ENCODE peak calls at places on chromosomes 6 and 20, in four cellular contexts. P, L, Y and U are unnamed samples.

GRCh38 chr6:109055771-109056235 is 38.8 kb downstream of the SESN1 start:
- DNase-seq in P (no peak), Y (no peak), L (no peak), U (no peak)

GRCh38 chr6:16805190-16805860 is 44.1 kb upstream of the ATXN1 start:
- DNase-seq in L (no peak), Y (no peak), P (no peak), U (no peak)

GRCh38 chr6:22737331-22737730 is 168.0 kb downstream of the HDGFL1 start:
- DNase-seq in Y (no peak), L (peak), P (no peak), U (peak)

GRCh38 chr6:111791415-111791814 is 81.8 kb downstream of the FYN start:
- DNase-seq in P (no peak), L (no peak), Y (no peak), U (no peak)

GRCh38 chr20:36728986-36729385 is 16.9 kb downstream of the NDRG3 start:
- DNase-seq in Y (no peak), L (peak), P (no peak), U (no peak)

GRCh38 chr6:31010393-31011060 is at the start of gene MUC22:
- DNase-seq in L (no peak), Y (no peak), P (peak), U (no peak)

GRCh38 chr6:3231213-3232016 is 4.0 kb upstream of the TUBB2B start:
- DNase-seq in Y (peak), L (peak), P (peak), U (peak)

GRCh38 chr6:41352907-41353306 is 17.5 kb downstream of the NCR2 start:
- DNase-seq in Y (no peak), L (no peak), P (no peak), U (no peak)

GRCh38 chr6:101853226-101853625 is 459.7 kb downstream of the GRIK2 start:
- DNase-seq in P (no peak), L (no peak), Y (no peak), U (no peak)

GRCh38 chr6:159715168-159715567 is 12.1 kb upstream of the WTAP start:
- DNase-seq in L (no peak), P (no peak), Y (no peak), U (no peak)

GRCh38 chr6:166638566-166638965 is 11.5 kb upstream of the RPS6KA2 start:
- DNase-seq in Y (peak), L (no peak), P (no peak), U (no peak)

GRCh38 chr6:3841711-3842565 is 7.2 kb upstream of the FAM50B start:
- DNase-seq in Y (no peak), L (peak), P (no peak), U (no peak)

GRCh38 chr6:35970181-35970580 is 49.3 kb upstream of the SRPK1 start:
- DNase-seq in L (no peak), Y (no peak), P (no peak), U (no peak)

GRCh38 chr20:2230671-2231488 is 64.9 kb upstream of the TGM3 start:
- DNase-seq in P (no peak), L (no peak), Y (no peak), U (no peak)

GRCh38 chr6:15527838-15528617 is 134.8 kb downstream of the DTNBP1 start:
- DNase-seq in P (no peak), Y (no peak), L (no peak), U (no peak)

GRCh38 chr20:50561379-50562078 is 51.3 kb downstream of the PTPN1 start:
- DNase-seq in P (no peak), L (peak), Y (no peak), U (peak)

GRCh38 chr6:157669747-157670216 is 153.3 kb upstream of the SNX9 start:
- DNase-seq in L (peak), P (peak), Y (peak), U (peak)

GRCh38 chr6:100880149-100880900 is 804 bp downstream of the ASCC3 start:
- DNase-seq in P (no peak), Y (no peak), L (peak), U (no peak)

GRCh38 chr6:151702851-151703629 is 104.4 kb upstream of the ESR1 start:
- DNase-seq in Y (no peak), P (no peak), L (no peak), U (no peak)

GRCh38 chr6:153117986-153118886 is 12.8 kb downstream of the RGS17 start:
- DNase-seq in L (peak), Y (no peak), P (no peak), U (no peak)

GRCh38 chr6:37049990-37050853 is 44.8 kb downstream of the FGD2 start:
- DNase-seq in P (peak), L (no peak), Y (peak), U (no peak)

DNA sequence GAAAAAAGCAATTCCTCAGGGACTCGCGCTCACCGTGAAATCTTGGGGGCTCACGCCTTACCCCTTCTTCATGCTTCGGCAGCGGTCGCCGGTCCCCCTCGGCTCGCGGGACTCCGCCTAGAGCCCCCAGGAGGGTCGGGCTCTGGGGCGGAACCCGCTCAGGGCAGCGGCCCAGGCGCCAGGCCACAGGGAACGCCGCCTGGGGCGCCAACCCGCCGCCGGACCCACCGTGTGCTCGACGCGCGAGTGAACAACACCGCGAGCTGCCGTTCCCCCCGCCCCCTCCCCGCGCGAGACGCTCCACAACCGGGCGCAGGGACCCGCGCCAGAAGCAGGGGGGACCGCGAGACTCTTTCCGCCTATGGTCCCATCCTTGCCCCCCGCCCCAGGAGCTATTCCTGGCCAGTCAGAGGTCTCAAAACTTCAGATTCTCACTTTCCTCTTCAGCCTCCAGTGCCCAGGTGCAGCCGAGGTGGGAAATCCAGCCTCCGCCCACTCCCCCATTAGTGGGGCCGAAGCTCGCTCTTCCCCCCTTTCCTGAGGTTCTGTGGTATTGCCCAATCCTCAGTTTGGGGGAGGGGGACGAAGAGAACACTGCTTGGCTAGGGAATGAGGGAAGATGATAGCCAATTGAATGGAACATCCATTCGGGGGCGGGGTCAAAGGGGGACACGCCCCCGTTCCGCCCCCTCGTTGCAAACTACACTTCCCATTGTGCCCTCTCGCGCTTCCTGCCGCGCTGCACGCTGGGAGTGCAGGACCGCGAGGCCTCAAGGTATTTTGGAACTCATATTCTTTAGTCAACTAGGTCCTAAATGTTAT is at the start of gene WASF1:
- DNase-seq in L (peak), P (peak), Y (peak), U (peak)
- TF ChIP-seq POLR2A in L (peak), P (peak), Y (peak), U (peak)

GRCh38 chr6:115071962-115072361 is 729.1 kb upstream of the HS3ST5 start:
- DNase-seq in L (no peak), P (no peak), Y (no peak), U (no peak)

GRCh38 chr6:115064680-115065079 is 721.9 kb upstream of the HS3ST5 start:
- DNase-seq in L (no peak), Y (no peak), P (no peak), U (no peak)

DNA sequence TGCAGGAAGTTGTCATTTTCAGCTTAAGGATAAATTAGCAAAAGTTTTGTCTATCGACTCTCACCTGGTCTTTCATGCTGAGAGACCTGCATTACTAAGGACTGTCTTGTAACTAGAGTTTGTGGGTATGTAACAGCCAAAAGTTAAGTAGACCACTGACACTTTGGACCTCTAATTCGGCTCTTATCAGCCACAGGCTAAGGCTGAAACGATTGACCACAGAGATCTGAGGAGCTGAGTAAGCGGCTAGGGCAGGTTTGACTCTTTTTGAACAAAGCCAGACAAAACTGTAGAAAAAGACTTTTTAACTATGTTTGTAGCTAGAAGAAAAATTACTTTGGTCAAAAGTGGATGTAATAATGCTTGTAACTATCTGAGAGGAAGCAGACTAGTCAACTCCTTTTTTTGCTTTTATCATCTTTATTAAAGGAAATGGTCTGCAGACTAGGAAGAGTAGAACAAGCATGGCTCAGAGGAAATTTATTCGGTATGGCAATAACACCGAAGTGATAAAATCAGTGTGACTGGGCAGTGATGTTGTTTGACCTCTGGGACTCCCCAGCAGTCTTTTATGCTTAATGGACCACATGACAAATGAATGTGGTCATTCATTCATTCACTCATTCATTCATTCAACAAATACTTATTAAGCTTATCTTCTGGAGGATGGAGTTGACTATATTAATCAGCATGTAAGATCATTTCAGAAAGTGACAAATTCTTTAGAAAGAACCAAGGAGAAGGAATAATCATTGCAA is 725.0 kb upstream of the HS3ST5 start:
- DNase-seq in Y (no peak), L (no peak), P (no peak), U (no peak)
- H3K4me3 ChIP-seq in Y (no peak), L (no peak), P (no peak), U (no peak)

GRCh38 chr6:146768722-146769121 is 169.9 kb downstream of the ADGB start:
- DNase-seq in Y (no peak), L (no peak), P (no peak), U (no peak)

GRCh38 chr6:146775227-146775626 is 176.5 kb downstream of the ADGB start:
- DNase-seq in L (no peak), P (no peak), Y (no peak), U (no peak)

GRCh38 chr6:146767632-146768031 is 168.9 kb downstream of the ADGB start:
- DNase-seq in Y (no peak), L (no peak), P (no peak), U (no peak)

GRCh38 chr6:146770275-146770964 is 171.6 kb downstream of the ADGB start:
- DNase-seq in Y (no peak), L (no peak), P (peak), U (no peak)

GRCh38 chr6:146770965-146771735 is 172.4 kb downstream of the ADGB start:
- DNase-seq in L (no peak), Y (peak), P (peak), U (no peak)
- TF ChIP-seq EP300 in L (no peak), Y (peak), P (no peak), U (no peak)

GRCh38 chr6:63635563-63636515 is at the start of gene PHF3:
- DNase-seq in P (peak), Y (peak), L (peak), U (peak)
- TF ChIP-seq POLR2A in P (no peak), Y (peak), L (no peak), U (peak)

DNA sequence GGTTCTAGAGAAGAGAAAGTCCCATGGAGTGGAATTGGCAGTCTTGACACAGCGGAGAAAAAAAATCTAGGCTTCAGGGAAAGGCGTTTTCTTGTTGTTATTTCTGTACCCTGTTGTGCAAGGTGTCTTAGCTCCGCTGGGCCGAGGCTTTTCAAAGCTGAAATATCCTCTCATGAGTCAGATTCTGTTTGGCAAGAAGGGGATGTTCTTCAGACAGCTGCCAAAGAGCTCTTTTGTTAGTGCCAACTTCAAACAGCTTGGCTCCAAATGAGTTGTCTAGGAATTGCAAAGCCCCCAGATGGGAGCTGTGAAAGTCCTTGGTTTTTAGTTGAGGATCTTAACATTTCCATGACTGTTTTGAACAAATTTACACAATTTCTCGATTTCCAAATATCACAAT is 45.6 kb downstream of the LRRN4 start:
- DNase-seq in P (peak), Y (no peak), L (peak), U (peak)
- H3K4me3 ChIP-seq in P (no peak), Y (no peak), L (peak), U (peak)

DNA sequence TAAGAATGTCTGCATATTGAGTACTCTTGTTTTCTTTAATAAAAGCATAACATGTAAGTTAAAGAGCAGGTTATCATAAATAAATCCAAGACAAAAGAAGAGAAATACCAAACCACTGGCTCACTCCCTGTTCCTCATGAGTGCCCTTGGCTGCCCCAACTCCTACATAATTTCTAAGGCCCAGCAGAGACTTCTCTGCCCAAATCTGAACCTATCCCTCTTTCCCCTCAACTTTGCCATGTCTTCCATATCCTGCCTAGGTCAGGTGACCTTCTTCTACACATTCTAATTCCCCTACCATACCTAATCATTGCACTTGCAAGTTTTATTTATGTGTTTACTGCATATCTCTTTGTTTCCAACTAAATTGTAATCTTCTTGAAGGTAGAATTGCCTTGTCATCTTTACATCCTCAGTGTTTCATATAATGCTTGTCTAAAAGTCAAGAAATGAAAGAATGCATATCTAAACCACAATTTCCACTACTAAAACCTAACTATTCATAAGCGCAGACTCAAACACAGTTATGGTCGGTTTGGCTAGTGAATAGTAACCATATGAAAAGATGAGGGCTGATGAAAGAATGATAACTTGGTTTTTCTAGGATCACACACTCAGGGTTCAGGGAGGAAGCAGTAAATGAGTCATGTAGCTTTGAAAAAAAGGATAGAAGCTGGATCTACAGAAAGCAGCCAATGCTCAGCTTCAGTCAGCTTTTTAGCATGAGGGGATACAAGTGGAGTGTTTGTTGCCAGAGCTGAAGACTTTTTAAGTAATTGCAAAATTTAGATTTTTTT is 53.3 kb upstream of the EYA4 start:
- DNase-seq in P (no peak), L (no peak), Y (no peak), U (no peak)
- TF ChIP-seq EP300 in P (no peak), L (no peak), Y (no peak), U (no peak)

GRCh38 chr6:44073612-44074382 is 53.5 kb downstream of the MRPL14 start:
- DNase-seq in L (no peak), P (peak), Y (no peak), U (no peak)

GRCh38 chr6:44071670-44072451 is 55.4 kb downstream of the MRPL14 start:
- DNase-seq in L (no peak), P (peak), Y (no peak), U (no peak)

GRCh38 chr6:44072452-44072958 is 54.7 kb downstream of the MRPL14 start:
- DNase-seq in P (peak), L (no peak), Y (no peak), U (no peak)

GRCh38 chr6:44074383-44075136 is 52.7 kb downstream of the MRPL14 start:
- DNase-seq in Y (peak), P (peak), L (peak), U (peak)

GRCh38 chr6:44072959-44073611 is 54.2 kb downstream of the MRPL14 start:
- DNase-seq in L (peak), Y (peak), P (peak), U (peak)
- TF ChIP-seq POLR2A in L (peak), Y (peak), P (no peak), U (no peak)